ENCODE peak calls at places on chromosomes 6 and 20, in five cellular contexts. T is IMR-90, M is neuronal stem cell, S is mesendoderm, A is H9. J is an unnamed sample.

GRCh38 chr6:84417261-84417660 is 189.8 kb upstream of the CEP162 start:
- DNase-seq in T (peak), M (no peak), S (no peak), A (no peak), J (no peak)

GRCh38 chr6:130697661-130698535 is 129.3 kb upstream of the SMLR1 start:
- DNase-seq in T (peak), M (peak), S (peak), A (peak), J (peak)

GRCh38 chr6:148491638-148492210 is 149.1 kb downstream of the SASH1 start:
- DNase-seq in T (peak), M (no peak), S (no peak), A (no peak), J (no peak)

GRCh38 chr6:128363424-128363823 is 157.0 kb downstream of the PTPRK start:
- DNase-seq in T (peak), M (no peak), S (no peak), A (no peak), J (no peak)

GRCh38 chr20:1333462-1334369 is 4.8 kb upstream of the SDCBP2 start:
- DNase-seq in T (no peak), M (no peak), S (no peak), A (peak), J (no peak)

GRCh38 chr6:92125681-92126080 is 1293.7 kb downstream of the EPHA7 start:
- DNase-seq in T (no peak), M (no peak), S (peak), A (no peak), J (no peak)

GRCh38 chr6:141077355-141078333 is 1055.1 kb upstream of the GJE1 start:
- DNase-seq in T (no peak), M (peak), S (peak), A (peak), J (peak)

GRCh38 chr6:79543886-79544285 is 6.7 kb upstream of the LCA5 start:
- DNase-seq in T (no peak), M (no peak), S (no peak), A (no peak), J (no peak)

GRCh38 chr6:27902335-27903314 is 9.6 kb downstream of the OR2B2 start:
- DNase-seq in T (peak), M (peak), S (peak), A (peak), J (peak)

GRCh38 chr6:167350731-167351655 is 26.1 kb downstream of the TTLL2 start:
- DNase-seq in T (no peak), M (peak), S (peak), A (peak), J (peak)

GRCh38 chr6:31272856-31273626 is 1.1 kb upstream of the HLA-C start:
- DNase-seq in T (no peak), M (no peak), S (peak), A (no peak), J (no peak)

GRCh38 chr6:35089935-35090505 is 51.1 kb downstream of the TCP11 start:
- DNase-seq in T (peak), M (no peak), S (no peak), A (peak), J (peak)

GRCh38 chr6:130369821-130370220 is 4.0 kb downstream of the TMEM200A start:
- DNase-seq in T (no peak), M (no peak), S (no peak), A (no peak), J (no peak)

GRCh38 chr20:45819466-45819865 is 7.0 kb downstream of the UBE2C start:
- DNase-seq in T (no peak), M (no peak), S (peak), A (no peak), J (no peak)

GRCh38 chr6:84738996-84739865 is 25.2 kb downstream of the TBX18 start:
- DNase-seq in T (no peak), M (no peak), S (no peak), A (no peak), J (no peak)

GRCh38 chr20:21981179-21981578 is 275.7 kb downstream of the PAX1 start:
- DNase-seq in T (no peak), M (no peak), S (no peak), A (no peak), J (no peak)

GRCh38 chr20:1907586-1907985 is 12.4 kb downstream of the SIRPA start:
- DNase-seq in T (peak), M (no peak), S (no peak), A (no peak), J (no peak)

GRCh38 chr6:117441824-117442264 is 16.1 kb upstream of the ROS1 start:
- DNase-seq in T (peak), M (no peak), S (no peak), A (no peak), J (peak)

GRCh38 chr6:155419161-155419560 is 36.5 kb downstream of the NOX3 start:
- DNase-seq in T (peak), M (no peak), S (no peak), A (no peak), J (no peak)

GRCh38 chr6:164286021-164286420 is 871.5 kb downstream of the QKI start:
- DNase-seq in T (no peak), M (no peak), S (no peak), A (no peak), J (no peak)

GRCh38 chr6:39313526-39314272 is 520 bp downstream of the KCNK17 start:
- DNase-seq in T (no peak), M (peak), S (peak), A (peak), J (no peak)

GRCh38 chr6:141675957-141676356 is 456.8 kb upstream of the GJE1 start:
- DNase-seq in T (peak), M (no peak), S (no peak), A (no peak), J (peak)

GRCh38 chr20:38161412-38161774 is 3.7 kb downstream of the TGM2 start:
- DNase-seq in T (no peak), M (no peak), S (no peak), A (no peak), J (no peak)

GRCh38 chr20:1331801-1332453 is 3.0 kb upstream of the SDCBP2 start:
- DNase-seq in T (no peak), M (no peak), S (no peak), A (no peak), J (no peak)

GRCh38 chr20:39269493-39270217 is 307.5 kb downstream of the DHX35 start:
- DNase-seq in T (no peak), M (no peak), S (no peak), A (no peak), J (no peak)

GRCh38 chr6:134379086-134379485 is 61.2 kb upstream of the SGK1 start:
- DNase-seq in T (no peak), M (no peak), S (peak), A (peak), J (no peak)

GRCh38 chr20:37279820-37280219 is 9.6 kb upstream of the MANBAL start:
- DNase-seq in T (no peak), M (no peak), S (no peak), A (no peak), J (no peak)

GRCh38 chr6:111061493-111061892 is 25.8 kb upstream of the SLC16A10 start:
- DNase-seq in T (peak), M (no peak), S (peak), A (no peak), J (no peak)

GRCh38 chr6:31321005-31321707 is 35.8 kb downstream of the HLA-B start:
- DNase-seq in T (no peak), M (no peak), S (no peak), A (no peak), J (no peak)

GRCh38 chr6:41039060-41039998 is at the start of gene UNC5CL:
- DNase-seq in T (no peak), M (no peak), S (peak), A (peak), J (peak)

GRCh38 chr6:148137652-148138051 is 205.0 kb upstream of the SASH1 start:
- DNase-seq in T (no peak), M (no peak), S (no peak), A (no peak), J (no peak)

GRCh38 chr20:54028276-54029011 is 42.0 kb downstream of the BCAS1 start:
- DNase-seq in T (no peak), M (no peak), S (no peak), A (no peak), J (no peak)

GRCh38 chr6:12645941-12646340 is 70.6 kb upstream of the PHACTR1 start:
- DNase-seq in T (peak), M (no peak), S (no peak), A (no peak), J (no peak)

GRCh38 chr20:53586640-53587039 is 7.0 kb downstream of the ZNF217 start:
- DNase-seq in T (no peak), M (no peak), S (no peak), A (no peak), J (no peak)

GRCh38 chr20:40860487-40860902 is 168.1 kb upstream of the TOP1 start:
- DNase-seq in T (peak), M (no peak), S (peak), A (no peak), J (peak)

GRCh38 chr6:32637219-32637880 is at the start of gene HLA-DQA1:
- DNase-seq in T (no peak), M (no peak), S (no peak), A (no peak), J (no peak)

GRCh38 chr6:13485923-13486557 is 1.4 kb downstream of the GFOD1 start:
- DNase-seq in T (peak), M (peak), S (peak), A (no peak), J (peak)

DNA sequence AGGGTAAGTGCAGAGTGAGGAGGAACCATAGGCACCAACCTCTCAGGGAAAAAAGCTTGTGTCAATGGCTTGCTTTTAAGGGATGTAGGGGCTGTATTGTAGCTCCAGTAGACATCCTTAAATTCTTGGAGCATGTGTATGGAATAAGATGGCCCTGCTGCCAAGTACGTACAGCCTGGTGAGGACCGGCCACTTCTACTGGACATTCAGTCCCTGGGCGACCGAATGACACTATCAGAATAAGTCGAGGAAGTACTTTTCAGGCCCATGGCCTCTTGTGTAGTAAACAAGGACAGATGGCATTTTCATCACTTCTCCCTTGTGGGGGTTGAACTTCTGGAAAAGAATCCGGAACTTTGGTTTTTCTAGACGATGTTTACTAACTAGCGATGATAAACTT is 32.8 kb downstream of the GFRA4 start:
- DNase-seq in T (no peak), M (no peak), S (no peak), A (no peak), J (no peak)
- H2BK15ac ChIP-seq in T (no peak), M (no peak), S (no peak), A (no peak), J (no peak)

DNA sequence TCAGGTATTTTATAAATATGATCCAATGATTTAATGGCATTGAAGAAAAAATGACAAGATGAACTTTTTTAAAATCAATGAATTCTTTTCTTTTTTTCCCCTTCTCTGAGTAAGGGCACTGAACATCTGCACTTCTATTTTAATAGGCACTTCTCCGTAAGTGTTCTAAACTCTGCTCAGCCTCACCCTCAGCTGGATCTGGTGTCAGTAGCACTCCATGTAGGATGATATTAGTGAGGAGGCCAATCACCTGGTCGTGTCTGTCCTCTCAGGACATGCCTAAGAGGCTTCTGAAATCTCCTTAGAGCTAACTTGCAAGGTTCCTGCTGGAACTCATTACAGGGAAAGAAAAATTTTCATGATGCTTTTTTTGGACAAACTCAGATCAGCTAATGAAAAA is 148.6 kb upstream of the MLIP start:
- DNase-seq in T (no peak), M (no peak), S (no peak), A (no peak), J (no peak)
- H2BK120ac ChIP-seq in T (no peak), M (no peak), S (no peak), A (peak), J (no peak)

GRCh38 chr6:10419749-10420545 is 5.1 kb upstream of the TFAP2A start:
- DNase-seq in T (no peak), M (no peak), S (no peak), A (no peak), J (no peak)
- H2BK15ac ChIP-seq in T (no peak), M (no peak), S (no peak), A (no peak), J (no peak)

GRCh38 chr6:22958677-22959076 is 389.3 kb downstream of the HDGFL1 start:
- DNase-seq in T (no peak), M (no peak), S (no peak), A (no peak), J (no peak)
- H2BK120ac ChIP-seq in T (no peak), M (no peak), S (no peak), A (no peak), J (no peak)

GRCh38 chr6:157401734-157402338 is 20.8 kb downstream of the ZDHHC14 start:
- DNase-seq in T (no peak), M (no peak), S (no peak), A (no peak), J (no peak)
- H2BK15ac ChIP-seq in T (no peak), M (peak), S (no peak), A (no peak), J (no peak)

GRCh38 chr6:51337277-51337676 is 518.6 kb downstream of the TFAP2B start:
- DNase-seq in T (no peak), M (no peak), S (no peak), A (no peak), J (no peak)
- H2BK120ac ChIP-seq in T (no peak), M (no peak), S (no peak), A (no peak), J (no peak)

DNA sequence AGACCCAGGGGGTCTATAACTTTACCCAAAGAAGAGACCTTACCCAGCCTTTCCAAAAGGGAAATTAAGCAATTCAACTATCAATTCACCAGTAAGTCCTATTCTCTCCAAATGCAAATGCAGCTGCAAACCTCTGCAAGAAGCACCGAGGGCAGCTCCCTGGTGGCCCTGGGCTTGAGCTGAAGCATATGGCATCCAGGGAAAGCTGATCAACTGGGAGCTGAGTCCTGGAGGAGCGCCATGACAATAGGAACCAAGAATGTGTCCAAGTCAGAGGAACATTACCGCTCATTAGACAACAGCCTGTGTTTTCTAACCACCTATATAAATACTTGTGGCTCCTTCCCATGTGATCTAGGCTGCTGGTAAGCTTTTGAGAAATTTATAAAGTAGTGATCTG is 219.2 kb downstream of the SOD2 start:
- DNase-seq in T (no peak), M (no peak), S (no peak), A (no peak), J (no peak)
- H2BK15ac ChIP-seq in T (no peak), M (no peak), S (no peak), A (no peak), J (no peak)

GRCh38 chr6:136550330-136551071 is at the start of gene MAP7:
- DNase-seq in T (peak), M (peak), S (peak), A (peak), J (peak)

GRCh38 chr6:136551103-136551502 is 881 bp upstream of the MAP7 start:
- DNase-seq in T (no peak), M (no peak), S (no peak), A (no peak), J (no peak)

GRCh38 chr6:136550045-136550329 is 235 bp downstream of the MAP7 start:
- DNase-seq in T (no peak), M (no peak), S (no peak), A (no peak), J (peak)

GRCh38 chr6:136552054-136552453 is 1.8 kb upstream of the MAP7 start:
- DNase-seq in T (no peak), M (no peak), S (no peak), A (no peak), J (no peak)

GRCh38 chr6:136553166-136553787 is 3.1 kb upstream of the MAP7 start:
- DNase-seq in T (no peak), M (no peak), S (no peak), A (no peak), J (no peak)
- H2BK120ac ChIP-seq in T (no peak), M (no peak), S (no peak), A (no peak), J (no peak)

GRCh38 chr6:36997811-36998722 is 7.4 kb upstream of the FGD2 start:
- DNase-seq in T (no peak), M (no peak), S (no peak), A (no peak), J (no peak)

GRCh38 chr6:37004044-37004984 is 1.1 kb upstream of the FGD2 start:
- DNase-seq in T (no peak), M (no peak), S (no peak), A (no peak), J (no peak)

GRCh38 chr6:37005061-37005810 is at the start of gene FGD2:
- DNase-seq in T (no peak), M (no peak), S (no peak), A (no peak), J (no peak)

GRCh38 chr6:36998723-36999466 is 6.6 kb upstream of the FGD2 start:
- DNase-seq in T (no peak), M (no peak), S (no peak), A (no peak), J (no peak)

DNA sequence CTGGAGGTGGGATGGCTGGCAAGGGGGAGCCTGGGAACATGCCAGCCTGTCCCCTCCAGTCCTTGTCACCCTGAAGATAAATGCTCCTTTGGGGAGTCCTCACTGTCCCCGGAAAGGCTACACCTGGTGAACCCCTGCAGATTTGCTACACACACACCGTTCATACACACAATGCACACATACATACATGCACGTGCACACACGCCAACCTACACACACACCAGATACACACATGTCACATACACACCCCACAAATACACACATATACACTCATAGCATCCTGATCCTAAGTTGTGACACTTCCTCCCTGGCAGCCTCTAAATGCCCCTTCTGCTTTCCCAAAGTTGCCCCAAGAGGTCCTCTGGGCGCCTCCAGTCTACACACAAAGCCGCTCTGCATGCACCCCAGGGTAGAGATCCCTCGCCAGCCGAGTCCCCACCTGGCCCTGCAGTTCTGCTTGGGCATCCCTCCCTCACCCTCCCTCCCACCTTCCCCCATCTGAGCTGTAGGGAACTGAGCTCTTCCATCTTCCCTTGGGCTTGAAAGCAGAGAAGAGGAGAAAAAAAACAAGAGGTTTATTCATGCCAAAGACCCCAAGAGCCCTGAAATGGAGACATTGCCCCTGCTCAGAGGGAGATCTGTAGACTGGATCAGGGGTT is 5.9 kb upstream of the FGD2 start:
- DNase-seq in T (no peak), M (no peak), S (no peak), A (no peak), J (no peak)
- H2BK15ac ChIP-seq in T (no peak), M (no peak), S (no peak), A (no peak), J (no peak)

J was measured in mesenchymal stem cell.